ENCODE peak calls at places on chromosome 1, in ten cellular contexts. One of them, this sample, is unnamed.

GRCh38 chr1:229203030-229203751 is 67.7 kb upstream of the RAB4A start:
- DNase-seq in pancreas: no peak
- DNase-seq in brain microvascular endothelial cell: peak; percentile 61
- DNase-seq in GM06990: no peak
- DNase-seq in OCI-LY7: peak; percentile 31
- DNase-seq in astrocyte: peak; percentile 57
- DNase-seq in uterus: peak; percentile 38
- DNase-seq in CD8-positive, alpha-beta T cell: no peak
- DNase-seq in heart right ventricle: no peak
- DNase-seq in kidney epithelial cell: no peak
- DNase-seq in this sample: peak; percentile 68

GRCh38 chr1:178518894-178519293 is 6.0 kb downstream of the TEX35 start:
- DNase-seq in pancreas: no peak
- DNase-seq in brain microvascular endothelial cell: no peak
- DNase-seq in GM06990: no peak
- DNase-seq in OCI-LY7: no peak
- DNase-seq in astrocyte: no peak
- DNase-seq in uterus: no peak
- DNase-seq in CD8-positive, alpha-beta T cell: no peak
- DNase-seq in heart right ventricle: no peak
- DNase-seq in kidney epithelial cell: no peak
- DNase-seq in this sample: no peak

GRCh38 chr1:182658055-182658454 is 26.3 kb downstream of the RGS8 start:
- DNase-seq in pancreas: no peak
- DNase-seq in brain microvascular endothelial cell: no peak
- DNase-seq in GM06990: no peak
- DNase-seq in OCI-LY7: no peak
- DNase-seq in astrocyte: no peak
- DNase-seq in uterus: no peak
- DNase-seq in CD8-positive, alpha-beta T cell: no peak
- DNase-seq in heart right ventricle: no peak
- DNase-seq in kidney epithelial cell: no peak
- DNase-seq in this sample: no peak

GRCh38 chr1:59013276-59013927 is 229.6 kb upstream of the JUN start:
- DNase-seq in pancreas: peak; percentile 68
- DNase-seq in brain microvascular endothelial cell: peak; percentile 40
- DNase-seq in GM06990: peak; percentile 50
- DNase-seq in OCI-LY7: no peak
- DNase-seq in astrocyte: peak; percentile 28
- DNase-seq in uterus: peak; percentile 61
- DNase-seq in CD8-positive, alpha-beta T cell: no peak
- DNase-seq in heart right ventricle: peak; percentile 41
- DNase-seq in kidney epithelial cell: no peak
- DNase-seq in this sample: peak; percentile 75

GRCh38 chr1:206589206-206589605 is 23.1 kb downstream of the EIF2D start:
- DNase-seq in pancreas: no peak
- DNase-seq in brain microvascular endothelial cell: peak; percentile 86
- DNase-seq in GM06990: no peak
- DNase-seq in OCI-LY7: no peak
- DNase-seq in astrocyte: peak; percentile 95
- DNase-seq in uterus: peak; percentile 66
- DNase-seq in CD8-positive, alpha-beta T cell: no peak
- DNase-seq in heart right ventricle: peak; percentile 45
- DNase-seq in kidney epithelial cell: peak; percentile 84
- DNase-seq in this sample: no peak

GRCh38 chr1:237383825-237384612 is 342.0 kb downstream of the RYR2 start:
- DNase-seq in pancreas: no peak
- DNase-seq in brain microvascular endothelial cell: peak; percentile 38
- DNase-seq in GM06990: no peak
- DNase-seq in OCI-LY7: no peak
- DNase-seq in astrocyte: no peak
- DNase-seq in uterus: no peak
- DNase-seq in CD8-positive, alpha-beta T cell: no peak
- DNase-seq in heart right ventricle: no peak
- DNase-seq in kidney epithelial cell: no peak
- DNase-seq in this sample: no peak

GRCh38 chr1:95451054-95451453 is 217.0 kb downstream of the RWDD3 start:
- DNase-seq in pancreas: no peak
- DNase-seq in brain microvascular endothelial cell: no peak
- DNase-seq in GM06990: no peak
- DNase-seq in OCI-LY7: peak; percentile 6
- DNase-seq in astrocyte: no peak
- DNase-seq in uterus: no peak
- DNase-seq in CD8-positive, alpha-beta T cell: no peak
- DNase-seq in heart right ventricle: no peak
- DNase-seq in kidney epithelial cell: no peak
- DNase-seq in this sample: peak; percentile 3

GRCh38 chr1:17653728-17654351 is 101.3 kb upstream of the ACTL8 start:
- DNase-seq in pancreas: no peak
- DNase-seq in brain microvascular endothelial cell: peak; percentile 33
- DNase-seq in GM06990: no peak
- DNase-seq in OCI-LY7: peak; percentile 45
- DNase-seq in astrocyte: no peak
- DNase-seq in uterus: peak; percentile 39
- DNase-seq in CD8-positive, alpha-beta T cell: peak; percentile 23
- DNase-seq in heart right ventricle: peak; percentile 20
- DNase-seq in kidney epithelial cell: no peak
- DNase-seq in this sample: peak; percentile 29

GRCh38 chr1:18870325-18870865 is 10.9 kb upstream of the TAS1R2 start:
- DNase-seq in pancreas: no peak
- DNase-seq in brain microvascular endothelial cell: no peak
- DNase-seq in GM06990: no peak
- DNase-seq in OCI-LY7: no peak
- DNase-seq in astrocyte: no peak
- DNase-seq in uterus: no peak
- DNase-seq in CD8-positive, alpha-beta T cell: no peak
- DNase-seq in heart right ventricle: no peak
- DNase-seq in kidney epithelial cell: no peak
- DNase-seq in this sample: no peak

GRCh38 chr1:20974069-20974468 is 187.0 kb upstream of the HP1BP3 start:
- DNase-seq in pancreas: no peak
- DNase-seq in brain microvascular endothelial cell: no peak
- DNase-seq in GM06990: no peak
- DNase-seq in OCI-LY7: no peak
- DNase-seq in astrocyte: peak; percentile 41
- DNase-seq in uterus: no peak
- DNase-seq in CD8-positive, alpha-beta T cell: no peak
- DNase-seq in heart right ventricle: no peak
- DNase-seq in kidney epithelial cell: no peak
- DNase-seq in this sample: no peak

GRCh38 chr1:201171063-201172036 is 17.1 kb upstream of the TMEM9 start:
- DNase-seq in pancreas: peak; percentile 83
- DNase-seq in brain microvascular endothelial cell: peak; percentile 12
- DNase-seq in GM06990: peak; percentile 61
- DNase-seq in OCI-LY7: no peak
- DNase-seq in astrocyte: no peak
- DNase-seq in uterus: peak; percentile 31
- DNase-seq in CD8-positive, alpha-beta T cell: peak; percentile 22
- DNase-seq in heart right ventricle: peak; percentile 24
- DNase-seq in kidney epithelial cell: no peak
- DNase-seq in this sample: peak; percentile 48

GRCh38 chr1:230704830-230705229 is 9.1 kb downstream of the AGT start:
- DNase-seq in pancreas: no peak
- DNase-seq in brain microvascular endothelial cell: no peak
- DNase-seq in GM06990: no peak
- DNase-seq in OCI-LY7: no peak
- DNase-seq in astrocyte: no peak
- DNase-seq in uterus: no peak
- DNase-seq in CD8-positive, alpha-beta T cell: no peak
- DNase-seq in heart right ventricle: no peak
- DNase-seq in kidney epithelial cell: no peak
- DNase-seq in this sample: no peak

GRCh38 chr1:109341944-109342925 is 35.4 kb upstream of the MYBPHL start:
- DNase-seq in pancreas: no peak
- DNase-seq in brain microvascular endothelial cell: no peak
- DNase-seq in GM06990: no peak
- DNase-seq in OCI-LY7: no peak
- DNase-seq in astrocyte: no peak
- DNase-seq in uterus: no peak
- DNase-seq in CD8-positive, alpha-beta T cell: no peak
- DNase-seq in heart right ventricle: peak; percentile 36
- DNase-seq in kidney epithelial cell: no peak
- DNase-seq in this sample: no peak

DNA sequence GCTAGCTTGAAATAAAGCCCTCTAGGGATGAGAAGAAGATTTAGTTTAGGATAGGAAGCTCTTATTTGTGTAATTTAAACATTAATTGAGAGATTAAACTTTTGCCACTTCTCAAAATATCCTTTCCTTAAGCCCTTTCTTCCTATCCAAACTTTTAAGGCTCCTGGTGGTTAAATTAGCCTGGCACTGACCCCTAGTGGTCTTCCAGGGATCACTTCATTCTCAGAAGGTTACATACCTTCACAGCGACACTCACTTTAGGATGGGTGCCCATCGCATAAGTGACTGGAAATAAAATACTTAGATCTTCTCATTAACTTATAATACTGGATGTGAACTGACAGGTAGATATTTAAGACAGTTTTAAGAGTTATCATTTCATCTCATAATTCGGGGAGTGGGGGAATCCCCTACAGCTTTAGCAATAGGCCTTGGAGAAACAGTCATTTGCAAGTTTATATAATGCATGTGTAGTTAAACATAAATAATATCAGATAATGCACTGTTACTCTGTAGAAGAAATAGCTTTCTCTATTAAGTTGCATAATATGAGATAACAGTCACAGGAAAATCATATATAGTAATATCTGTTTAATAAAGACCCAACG is 7.4 kb downstream of the LHX9 start:
- DNase-seq in pancreas: no peak
- DNase-seq in brain microvascular endothelial cell: no peak
- DNase-seq in GM06990: no peak
- DNase-seq in OCI-LY7: peak; percentile 61
- DNase-seq in astrocyte: peak; percentile 26
- DNase-seq in uterus: no peak
- DNase-seq in CD8-positive, alpha-beta T cell: no peak
- DNase-seq in heart right ventricle: peak; percentile 27
- DNase-seq in kidney epithelial cell: no peak
- DNase-seq in this sample: peak; percentile 56
- TF ChIP-seq CTCF in pancreas: peak; percentile 69
- TF ChIP-seq CTCF in brain microvascular endothelial cell: peak; percentile 82
- TF ChIP-seq CTCF in GM06990: peak; percentile 68
- TF ChIP-seq CTCF in OCI-LY7: peak; percentile 91
- TF ChIP-seq CTCF in astrocyte: peak; percentile 74
- TF ChIP-seq CTCF in uterus: peak; percentile 56
- TF ChIP-seq CTCF in CD8-positive, alpha-beta T cell: peak; percentile 75
- TF ChIP-seq CTCF in heart right ventricle: peak; percentile 66
- TF ChIP-seq CTCF in kidney epithelial cell: peak; percentile 82
- TF ChIP-seq CTCF in this sample: peak; percentile 65

GRCh38 chr1:78650114-78650513 is 483 bp downstream of the IFI44 start:
- DNase-seq in pancreas: no peak
- DNase-seq in brain microvascular endothelial cell: no peak
- DNase-seq in GM06990: no peak
- DNase-seq in OCI-LY7: no peak
- DNase-seq in astrocyte: peak; percentile 12
- DNase-seq in uterus: no peak
- DNase-seq in CD8-positive, alpha-beta T cell: no peak
- DNase-seq in heart right ventricle: no peak
- DNase-seq in kidney epithelial cell: no peak
- DNase-seq in this sample: peak; percentile 31

GRCh38 chr1:78652019-78652560 is 2.5 kb downstream of the IFI44 start:
- DNase-seq in pancreas: no peak
- DNase-seq in brain microvascular endothelial cell: no peak
- DNase-seq in GM06990: no peak
- DNase-seq in OCI-LY7: no peak
- DNase-seq in astrocyte: no peak
- DNase-seq in uterus: no peak
- DNase-seq in CD8-positive, alpha-beta T cell: no peak
- DNase-seq in heart right ventricle: no peak
- DNase-seq in kidney epithelial cell: no peak
- DNase-seq in this sample: no peak

GRCh38 chr1:78649628-78650027 is at the start of gene IFI44:
- DNase-seq in pancreas: peak; percentile 73
- DNase-seq in brain microvascular endothelial cell: peak; percentile 88
- DNase-seq in GM06990: peak; percentile 63
- DNase-seq in OCI-LY7: no peak
- DNase-seq in astrocyte: peak; percentile 69
- DNase-seq in uterus: peak; percentile 76
- DNase-seq in CD8-positive, alpha-beta T cell: peak; percentile 84
- DNase-seq in heart right ventricle: peak; percentile 92
- DNase-seq in kidney epithelial cell: peak; percentile 58
- DNase-seq in this sample: peak; percentile 89

GRCh38 chr1:78647238-78647637 is 2.4 kb upstream of the IFI44 start:
- DNase-seq in pancreas: no peak
- DNase-seq in brain microvascular endothelial cell: no peak
- DNase-seq in GM06990: no peak
- DNase-seq in OCI-LY7: no peak
- DNase-seq in astrocyte: no peak
- DNase-seq in uterus: no peak
- DNase-seq in CD8-positive, alpha-beta T cell: no peak
- DNase-seq in heart right ventricle: no peak
- DNase-seq in kidney epithelial cell: no peak
- DNase-seq in this sample: no peak

DNA sequence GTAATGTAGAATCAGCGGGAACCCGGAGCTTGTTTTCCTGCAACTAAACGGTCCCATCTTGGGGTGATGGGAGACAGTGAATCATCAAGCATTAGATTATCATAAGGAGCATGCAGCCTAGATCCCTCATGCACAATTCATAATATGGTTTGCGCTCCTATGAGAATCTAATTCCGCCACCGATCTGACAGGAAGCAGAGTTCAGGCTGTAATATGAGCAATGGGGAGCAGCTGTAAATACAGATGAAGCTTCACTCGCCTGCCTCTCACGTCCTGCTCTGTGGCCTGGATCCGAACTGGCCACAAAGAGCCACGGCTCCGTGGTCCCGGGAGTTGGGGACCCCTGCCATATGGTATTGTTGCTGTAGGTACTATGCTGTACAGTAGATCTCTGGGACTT is 1.6 kb downstream of the IFI44 start:
- DNase-seq in pancreas: peak; percentile 33
- DNase-seq in brain microvascular endothelial cell: peak; percentile 76
- DNase-seq in GM06990: peak; percentile 46
- DNase-seq in OCI-LY7: no peak
- DNase-seq in astrocyte: peak; percentile 18
- DNase-seq in uterus: no peak
- DNase-seq in CD8-positive, alpha-beta T cell: no peak
- DNase-seq in heart right ventricle: no peak
- DNase-seq in kidney epithelial cell: no peak
- DNase-seq in this sample: no peak
- H3K4me3 ChIP-seq in pancreas: peak overlapping the region; percentile 31
- H3K4me3 ChIP-seq in brain microvascular endothelial cell: peak overlapping the region; percentile 31
- H3K4me3 ChIP-seq in GM06990: peak overlapping the region; percentile 75
- H3K4me3 ChIP-seq in OCI-LY7: no peak overlapping the region
- H3K4me3 ChIP-seq in astrocyte: peak overlapping the region; percentile 46
- H3K4me3 ChIP-seq in uterus: peak overlapping the region; percentile 1
- H3K4me3 ChIP-seq in CD8-positive, alpha-beta T cell: peak overlapping the region; percentile 52
- H3K4me3 ChIP-seq in heart right ventricle: peak overlapping the region; percentile 55
- H3K4me3 ChIP-seq in kidney epithelial cell: no peak overlapping the region
- H3K4me3 ChIP-seq in this sample: peak overlapping the region; percentile 81

GRCh38 chr1:3413975-3414710 is 40.3 kb upstream of the ARHGEF16 start:
- DNase-seq in pancreas: no peak
- DNase-seq in brain microvascular endothelial cell: no peak
- DNase-seq in GM06990: no peak
- DNase-seq in OCI-LY7: no peak
- DNase-seq in astrocyte: no peak
- DNase-seq in uterus: no peak
- DNase-seq in CD8-positive, alpha-beta T cell: no peak
- DNase-seq in heart right ventricle: no peak
- DNase-seq in kidney epithelial cell: no peak
- DNase-seq in this sample: no peak
- TF ChIP-seq CTCF in pancreas: no peak
- TF ChIP-seq CTCF in brain microvascular endothelial cell: peak; percentile 14
- TF ChIP-seq CTCF in GM06990: no peak
- TF ChIP-seq CTCF in OCI-LY7: no peak
- TF ChIP-seq CTCF in astrocyte: no peak
- TF ChIP-seq CTCF in uterus: no peak
- TF ChIP-seq CTCF in CD8-positive, alpha-beta T cell: no peak
- TF ChIP-seq CTCF in heart right ventricle: no peak
- TF ChIP-seq CTCF in kidney epithelial cell: no peak
- TF ChIP-seq CTCF in this sample: no peak

GRCh38 chr1:209367031-209367813 is 216.3 kb upstream of the CAMK1G start:
- DNase-seq in pancreas: no peak
- DNase-seq in brain microvascular endothelial cell: peak; percentile 78
- DNase-seq in GM06990: no peak
- DNase-seq in OCI-LY7: no peak
- DNase-seq in astrocyte: peak; percentile 80
- DNase-seq in uterus: no peak
- DNase-seq in CD8-positive, alpha-beta T cell: no peak
- DNase-seq in heart right ventricle: no peak
- DNase-seq in kidney epithelial cell: no peak
- DNase-seq in this sample: no peak
- H3K4me3 ChIP-seq in pancreas: no peak overlapping the region
- H3K4me3 ChIP-seq in brain microvascular endothelial cell: no peak overlapping the region
- H3K4me3 ChIP-seq in GM06990: no peak overlapping the region
- H3K4me3 ChIP-seq in OCI-LY7: no peak overlapping the region
- H3K4me3 ChIP-seq in astrocyte: no peak overlapping the region
- H3K4me3 ChIP-seq in uterus: no peak overlapping the region
- H3K4me3 ChIP-seq in CD8-positive, alpha-beta T cell: no peak overlapping the region
- H3K4me3 ChIP-seq in heart right ventricle: no peak overlapping the region
- H3K4me3 ChIP-seq in kidney epithelial cell: no peak overlapping the region
- H3K4me3 ChIP-seq in this sample: no peak overlapping the region

This sample was measured in GM12865.